ENCODE peak calls at places on chromosomes 1 and 21, in six cellular contexts. D, V, B, F, O and A are unnamed samples.

GRCh38 chr1:164914208-164914607 is 355.2 kb downstream of the PBX1 start:
- DNase-seq in D (no peak), V (no peak), B (peak; percentile 18), F (no peak), O (no peak), A (peak; percentile 50)

GRCh38 chr1:35577071-35577998 is 4.2 kb downstream of the TFAP2E start:
- DNase-seq in D (peak; percentile 53), V (peak; percentile 59), B (no peak), F (no peak), O (peak; percentile 46), A (no peak)

GRCh38 chr1:2351723-2352122 is 39.6 kb downstream of the MORN1 start:
- DNase-seq in D (no peak), V (no peak), B (no peak), F (no peak), O (no peak), A (no peak)

GRCh38 chr1:8712413-8713229 is 104.8 kb downstream of the RERE start:
- DNase-seq in D (no peak), V (no peak), B (peak; percentile 86), F (peak; percentile 73), O (peak; percentile 57), A (peak; percentile 52)

GRCh38 chr1:51927029-51927428 is 48.5 kb upstream of the NRDC start:
- DNase-seq in D (no peak), V (no peak), B (no peak), F (peak; percentile 55), O (no peak), A (no peak)

GRCh38 chr1:61169634-61170033 is 87.3 kb downstream of the NFIA start:
- DNase-seq in D (no peak), V (no peak), B (no peak), F (no peak), O (no peak), A (no peak)

GRCh38 chr1:23801338-23801748 is 789 bp upstream of the GALE start:
- DNase-seq in D (peak; percentile 49), V (peak; percentile 27), B (no peak), F (no peak), O (no peak), A (peak; percentile 73)

GRCh38 chr1:76330993-76331603 is 256.6 kb downstream of the ST6GALNAC3 start:
- DNase-seq in D (no peak), V (peak; percentile 26), B (peak; percentile 42), F (peak; percentile 64), O (peak; percentile 70), A (peak; percentile 72)

GRCh38 chr1:88608139-88608943 is 75.7 kb upstream of the PKN2 start:
- DNase-seq in D (no peak), V (no peak), B (no peak), F (no peak), O (peak; percentile 50), A (peak; percentile 42)

GRCh38 chr21:36839123-36839522 is 127.3 kb downstream of the HLCS start:
- DNase-seq in D (no peak), V (no peak), B (peak; percentile 39), F (no peak), O (peak; percentile 52), A (no peak)

GRCh38 chr1:19307804-19308508 is 4.0 kb downstream of the AKR7A2 start:
- DNase-seq in D (no peak), V (peak; percentile 87), B (no peak), F (no peak), O (no peak), A (no peak)

GRCh38 chr1:202254454-202255252 is 61.1 kb downstream of the LGR6 start:
- DNase-seq in D (no peak), V (no peak), B (no peak), F (no peak), O (no peak), A (no peak)

GRCh38 chr21:30552782-30553181 is 8.3 kb downstream of the KRTAP19-7 start:
- DNase-seq in D (no peak), V (no peak), B (no peak), F (no peak), O (no peak), A (no peak)

GRCh38 chr1:21801100-21801499 is 11.0 kb upstream of the LDLRAD2 start:
- DNase-seq in D (no peak), V (no peak), B (no peak), F (peak; percentile 17), O (peak; percentile 76), A (no peak)

GRCh38 chr1:203491664-203492485 is 2.1 kb upstream of the OPTC start:
- DNase-seq in D (no peak), V (no peak), B (no peak), F (no peak), O (no peak), A (no peak)

GRCh38 chr1:33339413-33339812 is 18.5 kb upstream of the A3GALT2 start:
- DNase-seq in D (no peak), V (no peak), B (no peak), F (no peak), O (no peak), A (no peak)

GRCh38 chr1:226526801-226527595 is 21.6 kb upstream of the STUM start:
- DNase-seq in D (peak; percentile 53), V (peak; percentile 17), B (no peak), F (no peak), O (peak; percentile 44), A (no peak)

GRCh38 chr1:32644426-32644825 is 5.9 kb downstream of the ZBTB8OS start:
- DNase-seq in D (no peak), V (no peak), B (no peak), F (no peak), O (no peak), A (no peak)

GRCh38 chr1:201745023-201745422 is 83.9 kb upstream of the IPO9 start:
- DNase-seq in D (no peak), V (no peak), B (no peak), F (no peak), O (no peak), A (no peak)

GRCh38 chr1:30450818-30451233 is 272.6 kb downstream of the MATN1 start:
- DNase-seq in D (no peak), V (no peak), B (no peak), F (no peak), O (no peak), A (no peak)